ENCODE peak calls at places on chromosome 1, in four cellular contexts. B is prostate gland, A is heart left ventricle, X is kidney epithelial cell. N is an unnamed sample.

GRCh38 chr1:179080866-179081695 is 789 bp upstream of the TOR3A start:
- DNase-seq in B (no peak), A (no peak), X (no peak), N (no peak)

GRCh38 chr1:222009105-222009730 is 267.3 kb upstream of the DUSP10 start:
- DNase-seq in B (no peak), A (no peak), X (no peak), N (no peak)

GRCh38 chr1:178510155-178510554 is 2.8 kb upstream of the TEX35 start:
- DNase-seq in B (no peak), A (no peak), X (no peak), N (no peak)

GRCh38 chr1:96076589-96076988 is 645.0 kb upstream of the PTBP2 start:
- DNase-seq in B (no peak), A (no peak), X (peak; percentile 4), N (no peak)

GRCh38 chr1:160219062-160219929 is 14.1 kb downstream of the PEA15 start:
- DNase-seq in B (peak; percentile 39), A (peak; percentile 67), X (peak; percentile 23), N (peak; percentile 29)

GRCh38 chr1:46546210-46546609 is 5.2 kb downstream of the KNCN start:
- DNase-seq in B (no peak), A (no peak), X (no peak), N (no peak)

GRCh38 chr1:53319296-53320101 is 8.4 kb downstream of the LRP8 start:
- DNase-seq in B (no peak), A (no peak), X (no peak), N (no peak)

GRCh38 chr1:10781137-10781536 is 15.3 kb downstream of the CASZ1 start:
- DNase-seq in B (no peak), A (no peak), X (no peak), N (no peak)

GRCh38 chr1:167484726-167485125 is 33.6 kb downstream of the CD247 start:
- DNase-seq in B (no peak), A (no peak), X (no peak), N (no peak)

GRCh38 chr1:87151500-87152421 is 176.9 kb upstream of the LMO4 start:
- DNase-seq in B (peak; percentile 8), A (peak; percentile 81), X (no peak), N (no peak)

GRCh38 chr1:16013220-16013907 is 4.5 kb downstream of the HSPB7 start:
- DNase-seq in B (peak; percentile 59), A (peak; percentile 84), X (peak; percentile 32), N (no peak)

GRCh38 chr1:85048296-85049064 is at the start of gene MCOLN3:
- DNase-seq in B (peak; percentile 25), A (no peak), X (no peak), N (no peak)

GRCh38 chr1:9087411-9087810 is 18.0 kb upstream of the SLC2A5 start:
- DNase-seq in B (no peak), A (no peak), X (no peak), N (no peak)

GRCh38 chr1:9086060-9086459 is 16.6 kb upstream of the SLC2A5 start:
- DNase-seq in B (no peak), A (no peak), X (no peak), N (no peak)

GRCh38 chr1:9085306-9085940 is 16.0 kb upstream of the SLC2A5 start:
- DNase-seq in B (peak; percentile 52), A (no peak), X (no peak), N (no peak)

GRCh38 chr1:9086796-9087195 is 17.4 kb upstream of the SLC2A5 start:
- DNase-seq in B (no peak), A (no peak), X (no peak), N (no peak)

DNA sequence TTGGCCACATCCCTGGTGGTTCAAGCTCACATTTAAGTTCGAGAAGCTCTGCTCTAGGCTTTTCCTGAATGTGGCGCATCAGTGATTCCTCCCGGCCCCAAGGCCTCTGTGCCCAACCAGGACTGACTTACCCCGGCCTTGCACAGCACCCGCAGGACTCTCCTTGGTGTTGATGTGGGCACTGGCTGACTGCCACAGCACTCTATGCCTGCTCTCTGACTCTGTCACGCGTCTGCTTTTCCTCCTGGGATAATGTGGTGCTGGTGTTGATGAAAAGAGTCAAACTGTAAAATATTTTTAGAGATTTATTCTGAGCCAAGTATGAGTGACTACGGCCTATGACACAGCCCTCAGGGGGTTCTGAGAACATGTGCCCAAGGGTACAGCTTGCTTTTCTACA is 15.4 kb upstream of the SLC2A5 start:
- DNase-seq in B (peak; percentile 30), A (peak; percentile 56), X (no peak), N (no peak)
- H3K4me3 ChIP-seq in B (no peak overlapping the region), A (no peak overlapping the region), X (no peak overlapping the region), N (no peak overlapping the region)

DNA sequence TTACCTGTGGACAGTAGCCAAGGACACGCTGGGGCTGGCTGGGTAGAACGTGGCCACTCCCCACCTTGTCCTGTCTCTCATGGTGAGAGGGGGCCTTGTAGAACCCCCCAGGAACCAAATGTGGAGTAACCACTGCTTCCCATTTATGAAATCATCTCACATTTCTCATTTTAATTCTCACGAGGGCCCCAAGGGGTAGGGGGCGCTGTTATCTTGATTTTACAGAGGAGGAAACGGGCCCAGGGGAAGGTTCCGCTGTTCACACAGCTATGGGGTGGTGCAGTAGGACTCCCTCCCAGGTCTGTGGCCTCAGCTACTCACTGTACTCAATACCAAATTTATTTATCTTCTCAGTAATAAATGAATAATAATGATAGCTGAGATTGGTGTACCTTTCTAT is 5.5 kb downstream of the SMPDL3B start:
- DNase-seq in B (no peak), A (peak; percentile 63), X (no peak), N (no peak)
- TF ChIP-seq CTCF in B (no peak), A (peak; percentile 18), X (peak; percentile 16), N (peak; percentile 53)

GRCh38 chr1:92444351-92444750 is 42.4 kb downstream of the GFI1 start:
- DNase-seq in B (no peak), A (no peak), X (peak; percentile 1), N (no peak)

GRCh38 chr1:92443893-92444292 is 42.8 kb downstream of the GFI1 start:
- DNase-seq in B (no peak), A (no peak), X (no peak), N (no peak)

GRCh38 chr1:92441316-92442311 is 45.1 kb downstream of the GFI1 start:
- DNase-seq in B (peak; percentile 7), A (no peak), X (no peak), N (no peak)

GRCh38 chr1:92439291-92439690 is 47.4 kb downstream of the GFI1 start:
- DNase-seq in B (no peak), A (no peak), X (no peak), N (no peak)

DNA sequence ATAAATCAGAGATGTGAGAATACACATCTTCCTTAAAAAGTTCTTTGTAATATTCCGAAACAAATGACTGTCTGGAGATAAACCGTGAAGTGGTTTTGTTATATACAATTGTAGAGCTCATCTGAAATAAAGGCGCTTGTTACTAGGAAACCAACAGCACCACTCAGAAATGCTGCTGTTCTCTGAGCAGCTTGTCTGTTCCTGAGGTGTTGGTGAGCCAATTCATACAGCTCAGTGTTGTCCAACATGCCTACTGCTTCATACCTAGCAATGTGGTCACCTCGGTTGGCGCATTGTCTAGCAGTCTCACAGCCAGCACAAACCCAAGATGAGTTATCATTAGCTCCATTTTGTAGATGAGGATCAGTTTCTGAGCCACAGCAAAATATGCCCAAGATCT is 44.4 kb downstream of the GFI1 start:
- DNase-seq in B (no peak), A (no peak), X (no peak), N (no peak)
- H3K4me3 ChIP-seq in B (no peak overlapping the region), A (no peak overlapping the region), X (no peak overlapping the region), N (no peak overlapping the region)

GRCh38 chr1:17691147-17691634 is 63.9 kb upstream of the ACTL8 start:
- DNase-seq in B (no peak), A (no peak), X (no peak), N (no peak)

GRCh38 chr1:17700981-17701870 is 53.9 kb upstream of the ACTL8 start:
- DNase-seq in B (no peak), A (no peak), X (no peak), N (no peak)

GRCh38 chr1:17700363-17700762 is 54.8 kb upstream of the ACTL8 start:
- DNase-seq in B (no peak), A (no peak), X (no peak), N (no peak)

GRCh38 chr1:17692645-17693044 is 62.5 kb upstream of the ACTL8 start:
- DNase-seq in B (no peak), A (no peak), X (no peak), N (no peak)

DNA sequence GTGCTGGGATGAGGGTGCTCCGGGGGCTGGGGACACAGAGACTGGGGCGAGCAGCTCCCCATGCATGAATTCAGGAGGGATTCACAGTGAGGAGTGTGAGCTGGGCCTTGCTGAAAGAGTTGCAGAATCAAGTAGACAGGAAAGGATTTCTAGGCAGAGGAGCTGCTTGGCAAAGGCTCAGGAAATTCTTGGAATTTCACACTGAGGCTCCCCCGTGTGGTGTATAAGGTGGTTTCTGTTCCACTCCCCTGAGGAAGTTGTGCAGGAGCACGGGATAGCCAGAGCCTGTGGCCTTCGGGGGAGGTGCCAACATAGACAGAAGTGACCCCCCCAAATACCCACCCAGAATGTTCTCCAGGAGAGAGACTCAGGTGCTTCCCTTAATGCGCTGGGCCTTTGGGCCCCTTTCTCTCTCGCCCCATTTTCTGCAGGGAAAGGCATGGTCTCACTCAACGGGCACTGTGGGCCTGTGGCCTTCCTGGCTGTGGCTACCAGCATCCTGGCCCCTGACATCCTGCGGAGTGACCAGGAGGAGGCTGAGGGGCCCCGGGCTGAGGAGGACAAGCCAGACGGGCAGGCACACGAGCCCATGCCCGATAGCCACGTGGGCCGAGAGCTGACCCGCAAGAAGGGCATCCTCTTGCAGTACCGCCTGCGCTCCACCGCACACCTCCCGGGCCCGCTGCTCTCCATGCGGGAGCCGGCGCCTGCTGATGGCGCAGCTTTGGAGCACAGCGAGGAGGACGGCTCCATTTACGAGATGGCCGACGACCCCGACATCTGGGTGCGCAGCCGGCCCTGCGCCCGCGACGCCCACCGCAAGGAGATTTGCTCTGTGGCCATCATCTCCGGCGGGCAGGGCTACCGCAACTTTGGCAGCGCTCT is 58.5 kb upstream of the ACTL8 start:
- DNase-seq in B (peak; percentile 14), A (no peak), X (peak; percentile 25), N (peak; percentile 36)
- TF ChIP-seq CTCF in B (peak; percentile 15), A (no peak), X (peak; percentile 52), N (peak; percentile 53)

N was measured in HFF-Myc.